ENCODE peak calls at places on chromosomes 7 and 10, in nine cellular contexts. One of them, this sample, is unnamed.

GRCh38 chr10:102246261-102246660 is 929 bp downstream of the GBF1 start:
- DNase-seq in aorta: no peak
- DNase-seq in activated gamma-delta T cell treated with anti-CD3 and anti-CD28 coated beads, Interleukin-2, amount 50 U/mL, for 16 hours: no peak
- DNase-seq in NCI-H2081: no peak
- DNase-seq in hippocampal formation: no peak
- DNase-seq in choroid plexus epithelial cell: peak
- DNase-seq in left ventricle myocardium superior: no peak
- DNase-seq in ELF-1: no peak
- DNase-seq in GM23248: peak
- DNase-seq in this sample: no peak

GRCh38 chr7:114310344-114311118 is 104.1 kb upstream of the FOXP2 start:
- DNase-seq in hippocampal formation: no peak
- DNase-seq in GM23248: no peak
- DNase-seq in activated gamma-delta T cell treated with anti-CD3 and anti-CD28 coated beads, Interleukin-2, amount 50 U/mL, for 16 hours: no peak
- DNase-seq in choroid plexus epithelial cell: no peak
- DNase-seq in ELF-1: no peak
- DNase-seq in aorta: peak
- DNase-seq in NCI-H2081: no peak
- DNase-seq in left ventricle myocardium superior: no peak
- DNase-seq in this sample: no peak

GRCh38 chr7:127789031-127789430 is 137.0 kb downstream of the SND1 start:
- DNase-seq in ELF-1: no peak
- DNase-seq in hippocampal formation: no peak
- DNase-seq in NCI-H2081: no peak
- DNase-seq in activated gamma-delta T cell treated with anti-CD3 and anti-CD28 coated beads, Interleukin-2, amount 50 U/mL, for 16 hours: no peak
- DNase-seq in left ventricle myocardium superior: no peak
- DNase-seq in aorta: no peak
- DNase-seq in choroid plexus epithelial cell: no peak
- DNase-seq in GM23248: no peak
- DNase-seq in this sample: no peak

GRCh38 chr7:156139633-156140032 is 327.4 kb upstream of the SHH start:
- DNase-seq in GM23248: no peak
- DNase-seq in NCI-H2081: no peak
- DNase-seq in ELF-1: no peak
- DNase-seq in choroid plexus epithelial cell: no peak
- DNase-seq in hippocampal formation: no peak
- DNase-seq in left ventricle myocardium superior: no peak
- DNase-seq in aorta: no peak
- DNase-seq in activated gamma-delta T cell treated with anti-CD3 and anti-CD28 coated beads, Interleukin-2, amount 50 U/mL, for 16 hours: no peak
- DNase-seq in this sample: no peak

GRCh38 chr7:8133188-8133848 is 128.6 kb downstream of the ICA1 start:
- DNase-seq in activated gamma-delta T cell treated with anti-CD3 and anti-CD28 coated beads, Interleukin-2, amount 50 U/mL, for 16 hours: no peak
- DNase-seq in choroid plexus epithelial cell: no peak
- DNase-seq in NCI-H2081: no peak
- DNase-seq in left ventricle myocardium superior: no peak
- DNase-seq in hippocampal formation: no peak
- DNase-seq in ELF-1: no peak
- DNase-seq in aorta: no peak
- DNase-seq in GM23248: no peak
- DNase-seq in this sample: no peak

GRCh38 chr10:91805110-91805825 is 7.0 kb downstream of the TNKS2 start:
- DNase-seq in aorta: no peak
- DNase-seq in choroid plexus epithelial cell: no peak
- DNase-seq in ELF-1: no peak
- DNase-seq in GM23248: peak
- DNase-seq in hippocampal formation: no peak
- DNase-seq in left ventricle myocardium superior: no peak
- DNase-seq in NCI-H2081: no peak
- DNase-seq in activated gamma-delta T cell treated with anti-CD3 and anti-CD28 coated beads, Interleukin-2, amount 50 U/mL, for 16 hours: no peak
- DNase-seq in this sample: no peak

GRCh38 chr10:14247650-14248258 is 83.0 kb downstream of the FRMD4A start:
- DNase-seq in hippocampal formation: peak
- DNase-seq in GM23248: no peak
- DNase-seq in choroid plexus epithelial cell: no peak
- DNase-seq in left ventricle myocardium superior: peak
- DNase-seq in activated gamma-delta T cell treated with anti-CD3 and anti-CD28 coated beads, Interleukin-2, amount 50 U/mL, for 16 hours: no peak
- DNase-seq in NCI-H2081: no peak
- DNase-seq in ELF-1: no peak
- DNase-seq in aorta: no peak
- DNase-seq in this sample: no peak

GRCh38 chr7:131238260-131238940 is 89.3 kb upstream of the MKLN1 start:
- DNase-seq in hippocampal formation: no peak
- DNase-seq in left ventricle myocardium superior: no peak
- DNase-seq in activated gamma-delta T cell treated with anti-CD3 and anti-CD28 coated beads, Interleukin-2, amount 50 U/mL, for 16 hours: no peak
- DNase-seq in ELF-1: no peak
- DNase-seq in NCI-H2081: no peak
- DNase-seq in GM23248: peak
- DNase-seq in choroid plexus epithelial cell: peak
- DNase-seq in aorta: no peak
- DNase-seq in this sample: no peak

GRCh38 chr10:48253970-48254657 is 20.4 kb downstream of the FRMPD2 start:
- DNase-seq in ELF-1: no peak
- DNase-seq in choroid plexus epithelial cell: peak
- DNase-seq in left ventricle myocardium superior: no peak
- DNase-seq in hippocampal formation: no peak
- DNase-seq in activated gamma-delta T cell treated with anti-CD3 and anti-CD28 coated beads, Interleukin-2, amount 50 U/mL, for 16 hours: no peak
- DNase-seq in NCI-H2081: no peak
- DNase-seq in aorta: no peak
- DNase-seq in GM23248: peak
- DNase-seq in this sample: no peak

GRCh38 chr10:16182688-16183087 is 254.1 kb upstream of the PTER start:
- DNase-seq in left ventricle myocardium superior: no peak
- DNase-seq in NCI-H2081: no peak
- DNase-seq in ELF-1: no peak
- DNase-seq in aorta: no peak
- DNase-seq in choroid plexus epithelial cell: no peak
- DNase-seq in GM23248: peak
- DNase-seq in activated gamma-delta T cell treated with anti-CD3 and anti-CD28 coated beads, Interleukin-2, amount 50 U/mL, for 16 hours: no peak
- DNase-seq in hippocampal formation: peak
- DNase-seq in this sample: no peak

GRCh38 chr7:155252388-155252957 is 45.2 kb upstream of the INSIG1 start:
- DNase-seq in GM23248: peak
- DNase-seq in activated gamma-delta T cell treated with anti-CD3 and anti-CD28 coated beads, Interleukin-2, amount 50 U/mL, for 16 hours: no peak
- DNase-seq in ELF-1: no peak
- DNase-seq in NCI-H2081: no peak
- DNase-seq in left ventricle myocardium superior: no peak
- DNase-seq in choroid plexus epithelial cell: peak
- DNase-seq in hippocampal formation: no peak
- DNase-seq in aorta: no peak
- DNase-seq in this sample: no peak

This sample was measured in T-helper 22 cell.